ENCODE peak calls at places on chromosome 5, in nine cellular contexts. N is endothelial cell, Y is transverse colon, B is neural crest cell, J is colonic mucosa, L is mucosa of descending colon, F is nephron progenitor cell, D is cardiac muscle cell, T is gastrocnemius medialis. W is an unnamed sample.

GRCh38 chr5:600551-601541 is 11.3 kb upstream of the CEP72 start:
- DNase-seq in N (no peak), Y (peak), B (no peak), J (peak), L (no peak), F (no peak), D (no peak), T (no peak), W (no peak)

GRCh38 chr5:148733601-148734438 is 79.5 kb upstream of the HTR4 start:
- DNase-seq in N (peak), Y (peak), B (peak), J (peak), L (peak), F (peak), D (peak), T (peak), W (no peak)

GRCh38 chr5:4022056-4022670 is 426.5 kb downstream of the IRX1 start:
- DNase-seq in N (no peak), Y (peak), B (no peak), J (no peak), L (no peak), F (no peak), D (no peak), T (no peak), W (no peak)

GRCh38 chr5:75320341-75320740 is 16.7 kb upstream of the HMGCR start:
- DNase-seq in N (no peak), Y (no peak), B (no peak), J (no peak), L (no peak), F (no peak), D (peak), T (no peak), W (no peak)

GRCh38 chr5:176740702-176741565 is 69.4 kb upstream of the UNC5A start:
- DNase-seq in N (peak), Y (no peak), B (no peak), J (peak), L (no peak), F (no peak), D (no peak), T (no peak), W (peak)

GRCh38 chr5:10513501-10514442 is 50.1 kb upstream of the ANKRD33B start:
- DNase-seq in N (peak), Y (no peak), B (no peak), J (no peak), L (no peak), F (no peak), D (peak), T (no peak), W (no peak)

GRCh38 chr5:149376104-149376503 is 3.0 kb downstream of the IL17B start:
- DNase-seq in N (no peak), Y (no peak), B (no peak), J (no peak), L (no peak), F (no peak), D (no peak), T (no peak), W (no peak)

GRCh38 chr5:78533356-78533755 is 115.2 kb downstream of the LHFPL2 start:
- DNase-seq in N (no peak), Y (no peak), B (no peak), J (no peak), L (no peak), F (no peak), D (no peak), T (no peak), W (no peak)

GRCh38 chr5:167861931-167862426 is 429.5 kb upstream of the WWC1 start:
- DNase-seq in N (no peak), Y (no peak), B (no peak), J (no peak), L (no peak), F (no peak), D (no peak), T (no peak), W (no peak)

GRCh38 chr5:179964015-179964414 is 56.3 kb upstream of the TBC1D9B start:
- DNase-seq in N (no peak), Y (no peak), B (no peak), J (no peak), L (no peak), F (no peak), D (no peak), T (no peak), W (no peak)

GRCh38 chr5:142754031-142754430 is 16.1 kb upstream of the ARHGAP26 start:
- DNase-seq in N (no peak), Y (no peak), B (no peak), J (no peak), L (no peak), F (no peak), D (no peak), T (peak), W (no peak)

GRCh38 chr5:31731016-31731415 is 92.1 kb downstream of the PDZD2 start:
- DNase-seq in N (no peak), Y (no peak), B (no peak), J (no peak), L (no peak), F (no peak), D (no peak), T (no peak), W (no peak)

GRCh38 chr5:96896285-96896711 is 20.0 kb downstream of the ERAP2 start:
- DNase-seq in N (no peak), Y (no peak), B (no peak), J (no peak), L (no peak), F (no peak), D (no peak), T (no peak), W (no peak)

GRCh38 chr5:56681346-56681745 is 134.0 kb upstream of the MAP3K1 start:
- DNase-seq in N (no peak), Y (no peak), B (no peak), J (no peak), L (no peak), F (no peak), D (peak), T (no peak), W (no peak)

GRCh38 chr5:76893294-76893693 is 43.5 kb downstream of the S100Z start:
- DNase-seq in N (no peak), Y (no peak), B (no peak), J (no peak), L (no peak), F (no peak), D (no peak), T (no peak), W (no peak)

GRCh38 chr5:155402927-155403645 is 389.5 kb downstream of the KIF4B start:
- DNase-seq in N (no peak), Y (no peak), B (no peak), J (no peak), L (no peak), F (no peak), D (no peak), T (no peak), W (no peak)

GRCh38 chr5:114500756-114501155 is 138.9 kb downstream of the KCNN2 start:
- DNase-seq in N (no peak), Y (no peak), B (no peak), J (no peak), L (no peak), F (no peak), D (no peak), T (no peak), W (no peak)

GRCh38 chr5:165497707-165498106 is 1992.3 kb downstream of the MAT2B start:
- DNase-seq in N (peak), Y (no peak), B (no peak), J (no peak), L (no peak), F (no peak), D (peak), T (no peak), W (no peak)

GRCh38 chr5:6488021-6488420 is 39.4 kb downstream of the UBE2QL1 start:
- DNase-seq in N (no peak), Y (no peak), B (no peak), J (no peak), L (no peak), F (no peak), D (no peak), T (no peak), W (no peak)

GRCh38 chr5:30502277-30502676 is 691.2 kb upstream of the CDH6 start:
- DNase-seq in N (no peak), Y (no peak), B (no peak), J (no peak), L (no peak), F (no peak), D (peak), T (no peak), W (no peak)

GRCh38 chr5:136620016-136620419 is 254.7 kb upstream of the TRPC7 start:
- DNase-seq in N (no peak), Y (no peak), B (no peak), J (no peak), L (no peak), F (no peak), D (peak), T (no peak), W (no peak)

GRCh38 chr5:169867347-169867746 is 112.9 kb downstream of the INSYN2B start:
- DNase-seq in N (no peak), Y (no peak), B (no peak), J (no peak), L (no peak), F (no peak), D (no peak), T (no peak), W (no peak)

GRCh38 chr5:59380350-59380951 is 513.1 kb downstream of the PDE4D start:
- DNase-seq in N (no peak), Y (no peak), B (no peak), J (no peak), L (no peak), F (no peak), D (peak), T (no peak), W (no peak)

GRCh38 chr5:568061-568781 is 43.9 kb upstream of the CEP72 start:
- DNase-seq in N (no peak), Y (no peak), B (no peak), J (no peak), L (no peak), F (no peak), D (no peak), T (no peak), W (no peak)

GRCh38 chr5:101425345-101425744 is 522.3 kb upstream of the ST8SIA4 start:
- DNase-seq in N (no peak), Y (no peak), B (no peak), J (no peak), L (no peak), F (no peak), D (no peak), T (no peak), W (no peak)

GRCh38 chr5:135703026-135703550 is 124.3 kb upstream of the CXCL14 start:
- DNase-seq in N (no peak), Y (no peak), B (no peak), J (no peak), L (no peak), F (no peak), D (no peak), T (no peak), W (no peak)

GRCh38 chr5:133106343-133106742 is 54.5 kb downstream of the HSPA4 start:
- DNase-seq in N (no peak), Y (no peak), B (no peak), J (no peak), L (no peak), F (no peak), D (peak), T (no peak), W (no peak)

GRCh38 chr5:2320611-2321010 is 430.9 kb downstream of the IRX2 start:
- DNase-seq in N (no peak), Y (no peak), B (no peak), J (no peak), L (no peak), F (no peak), D (no peak), T (no peak), W (no peak)

GRCh38 chr5:170316933-170317332 is 19.4 kb upstream of the LCP2 start:
- DNase-seq in N (no peak), Y (no peak), B (no peak), J (no peak), L (no peak), F (no peak), D (no peak), T (no peak), W (no peak)

GRCh38 chr5:142360607-142361120 is 35.8 kb upstream of the SPRY4 start:
- DNase-seq in N (no peak), Y (no peak), B (no peak), J (peak), L (no peak), F (peak), D (peak), T (no peak), W (no peak)

GRCh38 chr5:132591140-132591539 is 34.4 kb downstream of the RAD50 start:
- DNase-seq in N (no peak), Y (no peak), B (no peak), J (no peak), L (no peak), F (no peak), D (peak), T (no peak), W (no peak)

GRCh38 chr5:151068189-151068570 is 12.7 kb downstream of the TNIP1 start:
- DNase-seq in N (no peak), Y (no peak), B (no peak), J (no peak), L (no peak), F (no peak), D (no peak), T (no peak), W (no peak)

GRCh38 chr5:131379071-131379538 is 115.3 kb downstream of the CDC42SE2 start:
- DNase-seq in N (no peak), Y (no peak), B (no peak), J (no peak), L (no peak), F (no peak), D (peak), T (no peak), W (no peak)

GRCh38 chr5:132747064-132747692 is at the start of gene CCNI2:
- DNase-seq in N (peak), Y (peak), B (peak), J (peak), L (peak), F (peak), D (no peak), T (no peak), W (peak)

GRCh38 chr5:128228506-128228905 is 144.9 kb downstream of the SLC12A2 start:
- DNase-seq in N (no peak), Y (no peak), B (no peak), J (no peak), L (no peak), F (no peak), D (peak), T (no peak), W (no peak)

GRCh38 chr5:168681556-168682183 is 102.5 kb upstream of the PANK3 start:
- DNase-seq in N (no peak), Y (no peak), B (no peak), J (no peak), L (peak), F (no peak), D (peak), T (no peak), W (no peak)

GRCh38 chr5:103505581-103506305 is 56.8 kb downstream of the NUDT12 start:
- DNase-seq in N (no peak), Y (no peak), B (no peak), J (no peak), L (no peak), F (no peak), D (peak), T (no peak), W (no peak)

DNA sequence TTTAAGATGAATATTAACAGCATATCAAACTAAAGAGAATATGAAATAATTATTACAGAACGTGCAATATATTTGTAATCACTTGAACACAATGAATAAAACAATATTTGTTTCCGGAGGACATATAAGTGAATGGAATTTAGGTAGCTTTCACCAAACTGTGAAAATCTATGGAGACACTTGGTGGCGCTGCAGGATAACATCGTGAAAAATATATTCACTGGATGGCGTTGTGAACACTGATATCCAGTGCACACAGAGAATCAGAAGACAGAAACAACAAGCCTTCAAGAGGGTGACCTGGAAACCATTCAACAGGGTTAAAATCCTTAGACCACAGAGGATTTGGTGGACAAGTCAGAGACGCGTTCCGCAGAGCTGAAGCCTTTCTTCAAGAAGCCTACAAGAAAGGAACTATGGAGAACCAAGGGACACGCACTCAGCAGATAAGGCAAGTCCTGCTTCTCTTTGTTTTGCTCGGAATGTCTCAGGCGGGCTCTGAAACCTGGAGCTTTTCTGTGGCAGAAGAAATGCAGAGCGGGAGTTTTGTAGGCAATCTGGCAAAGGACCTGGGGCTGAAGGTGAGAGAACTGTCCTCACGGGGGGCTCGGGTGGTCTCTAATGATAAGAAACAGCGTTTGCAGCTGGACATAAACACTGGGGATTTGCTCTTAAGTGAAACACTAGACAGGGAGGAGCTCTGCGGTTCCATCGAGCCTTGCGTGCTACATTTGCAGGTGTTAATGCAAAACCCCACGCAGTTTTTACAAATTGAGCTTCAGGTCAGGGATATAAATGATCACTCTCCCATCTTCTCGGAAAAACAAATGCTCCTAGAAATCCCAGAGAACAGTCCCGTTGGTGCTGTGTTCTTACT is at the start of gene PCDHB11:
- DNase-seq in N (peak), Y (no peak), B (no peak), J (no peak), L (no peak), F (peak), D (no peak), T (no peak), W (no peak)
- TF ChIP-seq CTCF in N (peak), Y (no peak), B (peak), J (no peak), L (no peak), F (peak), D (no peak), T (no peak), W (peak)

GRCh38 chr5:146051678-146052077 is 53.7 kb downstream of the PLAC8L1 start:
- DNase-seq in N (no peak), Y (no peak), B (no peak), J (no peak), L (no peak), F (no peak), D (no peak), T (no peak), W (no peak)

GRCh38 chr5:146050061-146050460 is 55.3 kb downstream of the PLAC8L1 start:
- DNase-seq in N (no peak), Y (no peak), B (no peak), J (no peak), L (no peak), F (peak), D (no peak), T (no peak), W (no peak)

GRCh38 chr5:146055432-146055831 is 49.9 kb downstream of the PLAC8L1 start:
- DNase-seq in N (no peak), Y (no peak), B (no peak), J (no peak), L (no peak), F (no peak), D (no peak), T (no peak), W (no peak)

GRCh38 chr5:146049704-146050026 is 55.7 kb downstream of the PLAC8L1 start:
- DNase-seq in N (no peak), Y (no peak), B (no peak), J (no peak), L (no peak), F (no peak), D (no peak), T (no peak), W (no peak)

GRCh38 chr5:146052780-146053179 is 52.6 kb downstream of the PLAC8L1 start:
- DNase-seq in N (no peak), Y (no peak), B (no peak), J (no peak), L (no peak), F (no peak), D (no peak), T (no peak), W (no peak)
- TF ChIP-seq CTCF in N (no peak), Y (no peak), B (peak), J (no peak), L (no peak), F (peak), D (peak), T (no peak), W (peak)

DNA sequence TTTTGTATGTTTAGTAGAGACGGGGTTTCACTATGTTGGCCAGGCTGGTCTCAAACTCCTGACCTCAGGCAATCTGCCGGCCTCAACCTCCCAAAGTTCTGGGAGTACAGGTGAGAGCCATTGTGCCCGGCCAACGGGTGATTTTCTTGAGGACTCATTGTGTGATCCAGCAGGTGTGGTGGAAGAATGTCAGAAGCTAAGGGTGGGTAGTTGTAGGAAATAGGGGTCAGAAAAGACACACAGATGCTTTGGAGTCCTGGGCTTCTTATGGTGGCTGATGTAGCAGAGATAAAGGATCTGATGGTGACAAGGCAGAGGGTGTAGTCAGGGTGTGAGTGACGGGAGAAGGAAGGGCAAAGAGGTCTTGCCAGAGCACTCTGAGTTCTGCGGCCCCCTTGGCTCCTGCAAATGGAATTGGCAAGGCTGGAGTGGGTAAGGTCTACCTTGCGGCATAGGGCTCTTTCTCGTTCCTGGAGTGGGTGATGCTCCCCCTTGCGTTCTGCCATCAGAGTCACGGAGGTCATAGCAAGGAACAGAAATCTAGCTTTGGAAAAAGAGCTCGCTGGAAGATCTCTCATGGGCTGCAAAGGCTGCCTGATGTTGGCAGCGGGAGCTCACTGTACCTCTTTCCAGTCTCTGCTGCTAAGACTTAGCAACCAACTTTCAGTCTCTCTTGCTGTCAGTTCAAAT is 97.2 kb downstream of the SREK1 start:
- DNase-seq in N (no peak), Y (no peak), B (no peak), J (no peak), L (no peak), F (no peak), D (no peak), T (no peak), W (no peak)
- TF ChIP-seq CTCF in N (no peak), Y (no peak), B (no peak), J (no peak), L (no peak), F (no peak), D (no peak), T (no peak), W (no peak)

DNA sequence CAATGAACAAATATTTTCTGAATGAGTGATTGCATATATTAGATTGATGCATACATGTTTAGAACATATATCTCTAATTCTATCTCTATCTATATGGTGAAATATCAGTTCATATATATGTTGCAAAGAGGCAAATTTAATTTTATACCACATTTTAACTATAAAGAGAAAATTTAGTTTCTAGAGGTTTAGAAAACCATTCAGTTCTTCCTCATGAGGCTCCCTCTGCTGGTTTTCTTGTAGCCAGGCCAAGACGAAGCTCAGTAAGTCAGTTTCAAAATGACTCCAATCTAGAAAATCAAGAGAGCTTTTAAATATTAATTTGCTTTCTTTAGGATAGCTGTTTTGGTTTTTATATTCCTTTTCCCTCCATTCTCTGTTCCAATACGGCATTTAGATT is 312.1 kb downstream of the TMEM232 start:
- DNase-seq in N (no peak), Y (no peak), B (no peak), J (no peak), L (no peak), F (no peak), D (peak), T (no peak), W (no peak)
- TF ChIP-seq CTCF in N (peak), Y (no peak), B (peak), J (no peak), L (no peak), F (no peak), D (peak), T (no peak), W (peak)

GRCh38 chr5:160187091-160187490 is 42.2 kb upstream of the FABP6 start:
- DNase-seq in N (no peak), Y (no peak), B (no peak), J (no peak), L (no peak), F (no peak), D (no peak), T (no peak), W (no peak)

GRCh38 chr5:160186480-160186879 is 42.8 kb upstream of the FABP6 start:
- DNase-seq in N (no peak), Y (no peak), B (no peak), J (no peak), L (no peak), F (no peak), D (no peak), T (no peak), W (no peak)

GRCh38 chr5:160185954-160186353 is 43.4 kb upstream of the FABP6 start:
- DNase-seq in N (no peak), Y (no peak), B (no peak), J (no peak), L (no peak), F (no peak), D (no peak), T (no peak), W (no peak)

GRCh38 chr5:160188151-160188967 is 40.9 kb upstream of the FABP6 start:
- DNase-seq in N (peak), Y (peak), B (no peak), J (peak), L (peak), F (peak), D (peak), T (no peak), W (peak)

GRCh38 chr5:160188968-160189319 is 40.4 kb upstream of the FABP6 start:
- DNase-seq in N (no peak), Y (no peak), B (no peak), J (no peak), L (no peak), F (no peak), D (no peak), T (no peak), W (no peak)
- TF ChIP-seq CTCF in N (no peak), Y (no peak), B (no peak), J (no peak), L (no peak), F (no peak), D (no peak), T (no peak), W (no peak)